ENCODE peak calls at places on chromosomes 7 and 10, in four cellular contexts. K, C, F and A are unnamed samples.

GRCh38 chr7:29239638-29240037 is 45.1 kb downstream of the CHN2 start:
- DNase-seq in K (no peak), C (no peak), F (no peak), A (peak)

GRCh38 chr7:235576-236395 is 43.4 kb downstream of the FAM20C start:
- DNase-seq in K (no peak), C (no peak), F (no peak), A (no peak)

GRCh38 chr7:159197066-159197975 is 52.7 kb upstream of the VIPR2 start:
- DNase-seq in K (peak), C (no peak), F (no peak), A (peak)

GRCh38 chr10:127853868-127854768 is 38.6 kb downstream of the CLRN3 start:
- DNase-seq in K (peak), C (peak), F (peak), A (peak)

GRCh38 chr10:102133373-102134195 is 744 bp downstream of the PPRC1 start:
- DNase-seq in K (peak), C (peak), F (peak), A (peak)

GRCh38 chr10:89092981-89093380 is 102.4 kb downstream of the FAS start:
- DNase-seq in K (no peak), C (no peak), F (no peak), A (no peak)

GRCh38 chr10:73644015-73644743 is 2.9 kb upstream of the MYOZ1 start:
- DNase-seq in K (peak), C (peak), F (peak), A (no peak)

GRCh38 chr7:117385340-117386124 is 41.8 kb downstream of the ASZ1 start:
- DNase-seq in K (no peak), C (peak), F (peak), A (no peak)

GRCh38 chr10:52778511-52779392 is 6.2 kb upstream of the MBL2 start:
- DNase-seq in K (no peak), C (peak), F (peak), A (peak)

GRCh38 chr10:77043364-77043763 is 594.2 kb downstream of the KCNMA1 start:
- DNase-seq in K (no peak), C (no peak), F (no peak), A (no peak)

GRCh38 chr7:151008511-151009323 is 15.6 kb downstream of the ATG9B start:
- DNase-seq in K (peak), C (no peak), F (peak), A (peak)

GRCh38 chr10:133401981-133402725 is 8.2 kb downstream of the MTG1 start:
- DNase-seq in K (no peak), C (no peak), F (no peak), A (no peak)

GRCh38 chr10:86944031-86944419 is 13.4 kb downstream of the MMRN2 start:
- DNase-seq in K (peak), C (no peak), F (no peak), A (no peak)

GRCh38 chr7:151895695-151896485 is 19.0 kb upstream of the PRKAG2 start:
- DNase-seq in K (peak), C (no peak), F (no peak), A (no peak)

GRCh38 chr7:5701085-5701914 is 80.2 kb downstream of the RNF216 start:
- DNase-seq in K (no peak), C (no peak), F (peak), A (no peak)

GRCh38 chr7:133688483-133689239 is 435.8 kb downstream of the EXOC4 start:
- DNase-seq in K (no peak), C (no peak), F (peak), A (no peak)

GRCh38 chr7:32047075-32047474 is 23.1 kb downstream of the PDE1C start:
- DNase-seq in K (no peak), C (no peak), F (no peak), A (no peak)

GRCh38 chr10:116306847-116307246 is 17.4 kb upstream of the CCDC172 start:
- DNase-seq in K (no peak), C (no peak), F (no peak), A (no peak)

GRCh38 chr7:99393363-99394187 is 14.8 kb downstream of the PDAP1 start:
- DNase-seq in K (no peak), C (peak), F (no peak), A (peak)

GRCh38 chr10:73058057-73058591 is 38.5 kb downstream of the P4HA1 start:
- DNase-seq in K (no peak), C (no peak), F (no peak), A (no peak)

GRCh38 chr10:113960617-113961260 is 82.9 kb upstream of the ADRB1 start:
- DNase-seq in K (peak), C (no peak), F (peak), A (peak)

GRCh38 chr10:132538031-132538789 is 623 bp downstream of the INPP5A start:
- DNase-seq in K (no peak), C (no peak), F (no peak), A (peak)

GRCh38 chr10:18359839-18360238 is 219.6 kb downstream of the CACNB2 start:
- DNase-seq in K (peak), C (no peak), F (no peak), A (peak)

GRCh38 chr7:159169391-159169790 is 24.7 kb upstream of the VIPR2 start:
- DNase-seq in K (no peak), C (no peak), F (no peak), A (no peak)

GRCh38 chr10:22641743-22642142 is 72.6 kb downstream of the PIP4K2A start:
- DNase-seq in K (no peak), C (no peak), F (no peak), A (no peak)

GRCh38 chr7:105000927-105001336 is 13.1 kb upstream of the KMT2E start:
- DNase-seq in K (no peak), C (no peak), F (no peak), A (no peak)

DNA sequence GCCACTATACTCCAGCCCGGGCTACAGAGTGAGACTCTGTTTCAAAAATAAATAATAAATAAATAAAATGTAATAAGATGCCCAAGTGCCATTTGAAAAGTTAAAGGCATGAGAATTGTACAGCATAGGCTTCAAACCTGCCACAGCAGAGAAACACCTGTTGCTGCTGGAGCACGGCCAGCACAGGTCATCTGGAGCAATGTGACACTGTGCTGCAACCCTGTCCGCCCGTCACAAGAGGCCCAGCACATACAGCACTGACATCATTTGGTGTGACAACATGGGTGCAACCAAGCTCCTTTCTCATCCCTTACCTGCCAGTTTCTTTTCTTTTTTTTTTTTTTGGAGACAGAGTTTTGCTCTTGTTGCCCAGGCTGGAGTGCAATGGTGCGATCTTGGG is 1.3 kb downstream of the RFC2 start:
- DNase-seq in K (peak), C (no peak), F (no peak), A (peak)
- H3K4me3 ChIP-seq in K (no peak), C (peak), F (no peak), A (no peak)

DNA sequence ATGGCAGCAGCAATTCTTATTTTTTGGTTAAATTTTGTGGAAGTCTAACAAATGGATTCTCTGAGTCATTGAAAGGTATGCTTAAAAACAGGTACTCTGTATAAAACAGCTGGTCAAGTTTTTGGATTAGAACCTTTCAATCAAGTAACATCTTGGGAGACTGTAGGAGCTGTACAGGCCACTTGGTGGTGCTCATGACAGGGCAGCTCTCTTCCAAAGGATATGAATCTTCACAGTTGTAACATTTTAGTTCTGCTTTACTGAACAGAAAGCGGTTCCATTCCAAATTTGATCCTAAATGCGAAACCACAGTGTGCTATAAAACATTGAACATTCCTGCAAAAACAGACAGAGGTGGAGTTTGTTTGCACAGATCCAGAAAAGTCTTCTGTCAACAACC is 44.5 kb upstream of the AGR3 start:
- DNase-seq in K (peak), C (peak), F (peak), A (peak)
- TF ChIP-seq CTCF in K (peak), C (peak), F (peak), A (peak)

GRCh38 chr7:91082038-91082437 is 182.2 kb upstream of the FZD1 start:
- DNase-seq in K (no peak), C (no peak), F (peak), A (no peak)

GRCh38 chr7:91083855-91084644 is 180.2 kb upstream of the FZD1 start:
- DNase-seq in K (no peak), C (no peak), F (no peak), A (no peak)

GRCh38 chr7:91085175-91085574 is 179.1 kb upstream of the FZD1 start:
- DNase-seq in K (no peak), C (no peak), F (no peak), A (no peak)

GRCh38 chr7:91080351-91080750 is 183.9 kb upstream of the FZD1 start:
- DNase-seq in K (no peak), C (no peak), F (peak), A (no peak)

GRCh38 chr7:91082854-91083495 is 181.3 kb upstream of the FZD1 start:
- DNase-seq in K (no peak), C (peak), F (peak), A (no peak)
- H3K4me3 ChIP-seq in K (no peak), C (no peak), F (no peak), A (no peak)

DNA sequence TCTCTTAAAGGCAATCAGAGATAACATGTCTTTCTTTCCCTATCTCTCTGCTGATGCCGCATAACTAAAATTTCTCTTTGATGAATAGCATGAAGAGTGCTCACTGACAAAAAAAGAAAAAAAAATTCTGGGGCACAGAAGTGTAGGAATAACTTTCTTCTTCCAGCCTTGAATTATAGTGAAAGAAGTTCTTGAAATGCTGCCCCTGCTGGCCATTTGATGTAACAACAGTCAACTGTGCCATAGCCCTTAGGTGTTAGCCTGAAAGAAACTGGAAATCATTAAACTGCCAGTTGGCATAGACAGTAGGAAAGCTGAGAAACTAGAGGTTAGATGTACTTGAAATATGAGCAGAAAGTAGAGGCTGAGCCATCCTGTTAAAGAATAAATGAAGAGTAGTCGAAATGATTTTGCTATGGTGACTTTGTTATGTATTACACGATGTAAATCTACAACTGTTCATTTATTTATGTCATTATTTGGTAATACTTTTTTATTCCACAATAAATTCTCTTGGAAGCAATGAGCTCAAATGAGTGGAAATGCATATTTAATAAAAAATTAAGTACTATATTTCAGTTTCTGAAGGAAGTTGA is 48.3 kb upstream of the FAM171A1 start:
- DNase-seq in K (peak), C (peak), F (peak), A (no peak)
- TF ChIP-seq CTCF in K (peak), C (peak), F (peak), A (peak)